ENCODE peak calls at places on chromosomes 3 and 15, in eight cellular contexts. T is GM23338, H is K562, F is HL-60, K is HCT116, R is HepG2, U is GM12878, Z is SK-N-SH. S is an unnamed sample.

GRCh38 chr3:128998532-128998931 is 2.6 kb upstream of the EFCC1 start:
- DNase-seq in T (no peak), H (no peak), F (peak), K (no peak), R (no peak), U (no peak), Z (no peak), S (no peak)

GRCh38 chr3:45130476-45130875 is 15.7 kb downstream of the CDCP1 start:
- DNase-seq in T (no peak), H (no peak), F (no peak), K (no peak), R (no peak), U (no peak), Z (no peak), S (no peak)

GRCh38 chr3:100210777-100211145 is 50.0 kb upstream of the TBC1D23 start:
- DNase-seq in T (peak), H (no peak), F (no peak), K (no peak), R (no peak), U (no peak), Z (no peak), S (no peak)

GRCh38 chr3:131880948-131881347 is 153.9 kb downstream of the CPNE4 start:
- DNase-seq in T (no peak), H (no peak), F (no peak), K (no peak), R (no peak), U (no peak), Z (no peak), S (no peak)

GRCh38 chr3:176974303-176974702 is 223.0 kb downstream of the TBL1XR1 start:
- DNase-seq in T (no peak), H (no peak), F (no peak), K (no peak), R (no peak), U (no peak), Z (no peak), S (no peak)

GRCh38 chr3:150743508-150743907 is 19.5 kb downstream of the SIAH2 start:
- DNase-seq in T (no peak), H (no peak), F (no peak), K (no peak), R (no peak), U (no peak), Z (no peak), S (no peak)

GRCh38 chr3:43346990-43347749 is 60.8 kb downstream of the SNRK start:
- DNase-seq in T (no peak), H (no peak), F (no peak), K (no peak), R (no peak), U (no peak), Z (no peak), S (no peak)

GRCh38 chr3:89851974-89852621 is 744.7 kb downstream of the EPHA3 start:
- DNase-seq in T (peak), H (no peak), F (peak), K (no peak), R (peak), U (no peak), Z (peak), S (no peak)

GRCh38 chr15:58212909-58213526 is 74.8 kb downstream of the AQP9 start:
- DNase-seq in T (peak), H (no peak), F (peak), K (no peak), R (peak), U (no peak), Z (no peak), S (no peak)

GRCh38 chr3:160661660-160662059 is 15.3 kb upstream of the ARL14 start:
- DNase-seq in T (no peak), H (no peak), F (no peak), K (no peak), R (no peak), U (no peak), Z (no peak), S (no peak)

GRCh38 chr3:3031358-3031757 is 78.8 kb downstream of the IL5RA start:
- DNase-seq in T (peak), H (no peak), F (no peak), K (no peak), R (no peak), U (no peak), Z (no peak), S (no peak)

GRCh38 chr3:72520205-72520604 is 328.0 kb downstream of the SHQ1 start:
- DNase-seq in T (no peak), H (no peak), F (no peak), K (no peak), R (no peak), U (no peak), Z (no peak), S (no peak)
- TF ChIP-seq POLR2AphosphoS5 in T (no peak), H (no peak), F (no peak), K (no peak), R (no peak), U (no peak), Z (no peak), S (no peak)

DNA sequence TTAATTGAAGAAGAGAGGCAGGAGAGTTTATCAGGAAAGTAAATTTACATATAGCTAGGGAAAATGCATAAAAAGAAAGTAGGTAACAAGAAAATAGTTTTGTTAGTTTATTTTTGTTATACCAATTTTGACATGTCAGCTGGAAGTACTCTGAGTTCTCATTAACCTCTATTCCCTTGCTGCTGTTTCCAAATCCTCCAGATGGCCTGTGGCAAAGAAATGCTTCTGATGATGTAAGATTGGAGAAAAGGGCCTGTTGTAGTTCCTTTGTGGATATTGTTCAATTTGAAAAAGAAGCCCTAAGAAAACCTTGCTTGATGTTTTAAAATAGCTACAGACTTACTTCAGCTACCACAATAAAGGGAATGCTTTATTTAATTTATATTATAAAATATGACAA is 192.9 kb upstream of the SLITRK3 start:
- DNase-seq in T (no peak), H (no peak), F (no peak), K (no peak), R (no peak), U (no peak), Z (no peak), S (no peak)
- TF ChIP-seq REST in T (no peak), H (no peak), F (no peak), K (no peak), R (no peak), U (no peak), Z (no peak), S (no peak)

DNA sequence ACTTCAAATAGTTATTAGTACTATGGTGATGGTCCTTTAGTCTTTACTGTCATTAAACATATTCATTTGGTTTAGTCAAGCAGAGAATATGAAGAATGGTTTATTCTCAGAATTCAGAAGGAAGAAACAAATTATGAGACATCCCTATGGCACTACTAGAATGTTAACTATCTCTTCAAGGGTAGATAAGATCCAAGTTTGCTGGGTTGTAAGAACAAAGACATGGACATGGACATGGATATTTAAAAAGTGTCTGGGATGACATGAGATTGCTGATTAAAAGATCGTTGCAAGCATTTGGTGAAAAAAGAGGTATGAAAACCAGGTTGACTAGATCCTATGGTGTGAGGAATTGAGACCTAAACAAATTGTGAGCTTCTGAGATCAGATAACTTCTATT is 72.3 kb downstream of the NAALADL2 start:
- DNase-seq in T (no peak), H (no peak), F (no peak), K (no peak), R (no peak), U (no peak), Z (no peak), S (no peak)
- TF ChIP-seq POLR2AphosphoS5 in T (no peak), H (no peak), F (no peak), K (no peak), R (no peak), U (no peak), Z (no peak), S (no peak)

GRCh38 chr3:183455064-183455463 is 26.6 kb upstream of the MCF2L2 start:
- DNase-seq in T (no peak), H (no peak), F (no peak), K (no peak), R (peak), U (no peak), Z (no peak), S (peak)
- TF ChIP-seq REST in T (no peak), H (no peak), F (no peak), K (no peak), R (no peak), U (no peak), Z (no peak), S (no peak)

GRCh38 chr15:66293419-66294156 is at the start of gene DIS3L:
- DNase-seq in T (peak), H (peak), F (peak), K (no peak), R (peak), U (peak), Z (peak), S (no peak)
- TF ChIP-seq POLR2AphosphoS5 in T (peak), H (peak), F (peak), K (peak), R (peak), U (no peak), Z (peak), S (peak)

DNA sequence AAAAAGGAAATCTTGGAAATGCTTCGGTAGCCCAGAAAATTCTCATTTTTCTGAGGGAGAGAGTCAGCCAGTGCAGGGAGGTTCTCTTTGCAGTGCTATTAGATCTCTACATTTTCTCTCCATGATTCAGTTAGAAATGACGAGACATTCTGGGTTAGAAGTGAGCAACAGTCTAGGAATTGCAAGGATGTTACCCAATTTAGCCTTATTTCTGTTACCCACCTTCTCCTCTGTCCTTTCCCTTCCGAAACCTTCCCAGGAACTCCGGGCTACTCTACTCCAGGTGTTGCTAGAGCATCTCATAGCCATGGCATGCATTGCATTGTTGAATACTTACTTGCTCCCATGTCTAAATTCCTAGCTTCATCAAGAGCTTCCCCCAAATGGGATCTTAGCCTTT is 106.9 kb downstream of the EDEM1 start:
- DNase-seq in T (no peak), H (no peak), F (no peak), K (no peak), R (no peak), U (no peak), Z (no peak), S (no peak)
- TF ChIP-seq REST in T (no peak), H (no peak), F (no peak), K (no peak), R (no peak), U (no peak), Z (no peak), S (no peak)

GRCh38 chr3:58386966-58387365 is 46.7 kb downstream of the PDHB start:
- DNase-seq in T (peak), H (no peak), F (no peak), K (no peak), R (no peak), U (no peak), Z (no peak), S (no peak)
- TF ChIP-seq POLR2AphosphoS5 in T (no peak), H (no peak), F (no peak), K (no peak), R (no peak), U (no peak), Z (no peak), S (no peak)

DNA sequence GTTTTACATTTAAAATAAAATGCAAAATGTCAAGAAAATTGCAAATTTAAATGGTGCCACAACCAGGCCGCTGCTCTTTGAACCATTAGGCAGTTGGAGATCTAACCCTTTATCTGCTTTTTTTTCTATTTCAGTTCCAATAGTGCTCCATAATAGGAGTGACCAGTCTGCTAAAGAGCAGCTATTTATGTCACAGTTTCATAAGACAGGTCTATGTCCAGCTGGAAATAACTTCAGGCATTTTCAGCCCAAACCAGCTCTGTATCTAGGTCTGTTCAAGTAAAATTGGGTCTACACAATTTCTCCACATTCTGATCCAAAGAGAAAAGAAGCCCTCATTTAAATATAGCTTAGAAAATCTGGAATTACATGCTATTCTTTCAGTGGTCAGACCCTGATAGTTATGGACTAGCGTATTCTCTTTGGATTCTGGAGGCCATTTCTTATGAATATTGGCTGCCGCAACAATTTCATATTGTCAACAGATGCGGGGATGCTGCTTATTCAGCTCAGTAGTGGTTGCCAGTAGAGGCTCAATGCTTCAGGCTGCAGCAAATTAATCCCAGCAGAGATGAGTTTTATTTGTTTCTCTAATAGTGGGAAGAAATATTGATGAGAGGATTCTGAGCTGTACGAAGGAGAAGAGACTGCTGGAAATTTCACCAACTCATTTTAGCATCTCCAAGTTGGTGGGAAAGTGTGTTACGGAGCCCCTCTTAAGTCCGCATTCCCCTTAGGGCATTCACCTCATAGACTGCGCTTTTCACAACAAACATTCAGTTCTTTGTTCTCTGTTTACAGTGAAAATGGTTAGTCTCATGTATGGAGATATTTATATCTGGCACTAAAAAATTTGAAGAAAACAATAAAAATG is 887.0 kb downstream of the ROBO1 start:
- DNase-seq in T (no peak), H (no peak), F (no peak), K (no peak), R (no peak), U (no peak), Z (no peak), S (no peak)
- TF ChIP-seq REST in T (no peak), H (no peak), F (no peak), K (no peak), R (no peak), U (no peak), Z (no peak), S (no peak)